ENCODE peak calls at places on chromosomes 11 and 22, in four cellular contexts. O is left cardiac atrium, X is hippocampal formation, R is SW 1271. T is an unnamed sample.

GRCh38 chr11:44793350-44794090 is 66.8 kb downstream of the TSPAN18 start:
- DNase-seq in O (peak), X (no peak), R (no peak), T (no peak)

GRCh38 chr11:88164320-88164719 is 10.9 kb downstream of the RAB38 start:
- DNase-seq in O (no peak), X (no peak), R (no peak), T (no peak)

GRCh38 chr22:29310065-29310862 is 3.8 kb downstream of the GAS2L1 start:
- DNase-seq in O (no peak), X (no peak), R (no peak), T (no peak)

GRCh38 chr11:2898366-2899079 is 12.9 kb upstream of the CDKN1C start:
- DNase-seq in O (peak), X (no peak), R (peak), T (no peak)

GRCh38 chr11:15927196-15927865 is 429.0 kb downstream of the SOX6 start:
- DNase-seq in O (no peak), X (no peak), R (no peak), T (no peak)

GRCh38 chr22:42604403-42604802 is 10.3 kb downstream of the POLDIP3 start:
- DNase-seq in O (no peak), X (no peak), R (no peak), T (no peak)

GRCh38 chr22:49113758-49114157 is 713.9 kb downstream of the BRD1 start:
- DNase-seq in O (no peak), X (no peak), R (no peak), T (no peak)

GRCh38 chr11:106091480-106092123 is 14.1 kb downstream of the AASDHPPT start:
- DNase-seq in O (no peak), X (no peak), R (no peak), T (no peak)

GRCh38 chr11:66366844-66367477 is 4.6 kb downstream of the SLC29A2 start:
- DNase-seq in O (no peak), X (no peak), R (no peak), T (no peak)

GRCh38 chr22:18091916-18092526 is 14.2 kb downstream of the PEX26 start:
- DNase-seq in O (peak), X (no peak), R (no peak), T (no peak)

GRCh38 chr11:13701506-13701905 is 33.0 kb downstream of the FAR1 start:
- DNase-seq in O (no peak), X (no peak), R (no peak), T (no peak)

GRCh38 chr11:17563248-17563647 is 16.2 kb downstream of the OTOG start:
- DNase-seq in O (no peak), X (no peak), R (no peak), T (no peak)

GRCh38 chr22:21632237-21632895 is at the start of gene CCDC116:
- DNase-seq in O (no peak), X (no peak), R (no peak), T (no peak)

GRCh38 chr22:21948824-21949568 is 3.7 kb downstream of the PPM1F start:
- DNase-seq in O (no peak), X (no peak), R (no peak), T (no peak)

GRCh38 chr11:134332189-134332631 is 422 bp downstream of the GLB1L2 start:
- DNase-seq in O (no peak), X (no peak), R (no peak), T (no peak)

GRCh38 chr11:71342951-71343827 is 90.8 kb upstream of the SHANK2 start:
- DNase-seq in O (no peak), X (peak), R (peak), T (no peak)

GRCh38 chr11:12137938-12138731 is 27.7 kb downstream of the MICAL2 start:
- DNase-seq in O (no peak), X (no peak), R (no peak), T (no peak)

GRCh38 chr22:50547231-50547851 is 1.6 kb downstream of the KLHDC7B start:
- DNase-seq in O (no peak), X (no peak), R (no peak), T (no peak)

GRCh38 chr22:46545041-46545796 is 7.8 kb upstream of the CELSR1 start:
- DNase-seq in O (no peak), X (no peak), R (no peak), T (no peak)

GRCh38 chr22:19855504-19856409 is 1.1 kb upstream of the GNB1L start:
- DNase-seq in O (peak), X (no peak), R (no peak), T (no peak)

GRCh38 chr11:10095412-10096207 is 198.4 kb downstream of the SBF2 start:
- DNase-seq in O (no peak), X (no peak), R (no peak), T (no peak)

GRCh38 chr11:62911137-62912130 is 9.7 kb downstream of the CHRM1 start:
- DNase-seq in O (no peak), X (no peak), R (no peak), T (no peak)

GRCh38 chr11:126638663-126639062 is 283.2 kb downstream of the ST3GAL4 start:
- DNase-seq in O (no peak), X (no peak), R (no peak), T (no peak)

GRCh38 chr11:6703247-6704063 is 20.3 kb upstream of the MRPL17 start:
- DNase-seq in O (peak), X (peak), R (no peak), T (peak)

GRCh38 chr11:44235765-44236201 is 74.2 kb downstream of the ALX4 start:
- DNase-seq in O (no peak), X (no peak), R (no peak), T (no peak)

GRCh38 chr11:72174299-72175070 is 17.5 kb upstream of the FOLR1 start:
- DNase-seq in O (no peak), X (no peak), R (no peak), T (no peak)

GRCh38 chr11:17735823-17736772 is 1.5 kb downstream of the KCNC1 start:
- DNase-seq in O (no peak), X (no peak), R (no peak), T (no peak)

T was measured in nucleus accumbens.